ENCODE peak calls at places on chromosomes 2 and 18, in six cellular contexts. One of them, this sample, is unnamed.

GRCh38 chr18:32669549-32670165 is 103.2 kb downstream of the KLHL14 start:
- DNase-seq in small intestine: no peak
- DNase-seq in IMR-90: no peak
- DNase-seq in activated CD8-positive, alpha-beta memory T cell treated with anti-CD3 and anti-CD28 coated beads for 1 hour: no peak
- DNase-seq in astrocyte of the cerebellum: no peak
- DNase-seq in thoracic aorta: no peak
- DNase-seq in this sample: no peak

GRCh38 chr2:108587621-108588020 is 53.4 kb downstream of the LIMS1 start:
- DNase-seq in IMR-90: peak
- DNase-seq in activated CD8-positive, alpha-beta memory T cell treated with anti-CD3 and anti-CD28 coated beads for 1 hour: no peak
- DNase-seq in small intestine: no peak
- DNase-seq in astrocyte of the cerebellum: no peak
- DNase-seq in thoracic aorta: no peak
- DNase-seq in this sample: no peak

GRCh38 chr18:56789004-56789888 is 138.1 kb downstream of the WDR7 start:
- DNase-seq in IMR-90: peak
- DNase-seq in astrocyte of the cerebellum: no peak
- DNase-seq in thoracic aorta: no peak
- DNase-seq in activated CD8-positive, alpha-beta memory T cell treated with anti-CD3 and anti-CD28 coated beads for 1 hour: no peak
- DNase-seq in small intestine: peak
- DNase-seq in this sample: no peak

GRCh38 chr2:13770279-13770678 is 862.2 kb upstream of the LRATD1 start:
- DNase-seq in IMR-90: no peak
- DNase-seq in astrocyte of the cerebellum: no peak
- DNase-seq in small intestine: no peak
- DNase-seq in thoracic aorta: no peak
- DNase-seq in activated CD8-positive, alpha-beta memory T cell treated with anti-CD3 and anti-CD28 coated beads for 1 hour: no peak
- DNase-seq in this sample: no peak

GRCh38 chr2:30472326-30472725 is 25.3 kb downstream of the LCLAT1 start:
- DNase-seq in small intestine: no peak
- DNase-seq in astrocyte of the cerebellum: no peak
- DNase-seq in thoracic aorta: no peak
- DNase-seq in activated CD8-positive, alpha-beta memory T cell treated with anti-CD3 and anti-CD28 coated beads for 1 hour: no peak
- DNase-seq in IMR-90: no peak
- DNase-seq in this sample: no peak

GRCh38 chr18:62030091-62030985 is 137.5 kb upstream of the RNF152 start:
- DNase-seq in astrocyte of the cerebellum: no peak
- DNase-seq in small intestine: peak
- DNase-seq in IMR-90: no peak
- DNase-seq in thoracic aorta: no peak
- DNase-seq in activated CD8-positive, alpha-beta memory T cell treated with anti-CD3 and anti-CD28 coated beads for 1 hour: no peak
- DNase-seq in this sample: no peak

GRCh38 chr2:240964221-240964853 is 34.1 kb upstream of the SNED1 start:
- DNase-seq in astrocyte of the cerebellum: no peak
- DNase-seq in activated CD8-positive, alpha-beta memory T cell treated with anti-CD3 and anti-CD28 coated beads for 1 hour: no peak
- DNase-seq in small intestine: no peak
- DNase-seq in IMR-90: no peak
- DNase-seq in thoracic aorta: no peak
- DNase-seq in this sample: no peak

GRCh38 chr2:215693269-215693998 is 257.6 kb upstream of the FN1 start:
- DNase-seq in small intestine: no peak
- DNase-seq in thoracic aorta: no peak
- DNase-seq in IMR-90: peak
- DNase-seq in activated CD8-positive, alpha-beta memory T cell treated with anti-CD3 and anti-CD28 coated beads for 1 hour: no peak
- DNase-seq in astrocyte of the cerebellum: peak
- DNase-seq in this sample: no peak

GRCh38 chr2:23042176-23042909 is 342.6 kb upstream of the KLHL29 start:
- DNase-seq in astrocyte of the cerebellum: no peak
- DNase-seq in thoracic aorta: peak
- DNase-seq in IMR-90: no peak
- DNase-seq in small intestine: no peak
- DNase-seq in activated CD8-positive, alpha-beta memory T cell treated with anti-CD3 and anti-CD28 coated beads for 1 hour: no peak
- DNase-seq in this sample: no peak